ENCODE peak calls at places on chromosomes 11 and 22, in six cellular contexts. D is AG10803, P is midbrain, X is fibroblast of pulmonary artery, R is Ammon's horn, H is HFFc6. G is an unnamed sample.

GRCh38 chr11:83818349-83818748 is 532.2 kb upstream of the CCDC90B start:
- DNase-seq in D (no peak), P (no peak), X (no peak), R (no peak), H (peak), G (no peak)

GRCh38 chr11:83156996-83157754 is at the start of gene PCF11:
- DNase-seq in D (no peak), P (no peak), X (no peak), R (peak), H (no peak), G (no peak)

GRCh38 chr22:42321908-42322561 is 51.6 kb upstream of the TCF20 start:
- DNase-seq in D (no peak), P (no peak), X (peak), R (no peak), H (no peak), G (peak)

GRCh38 chr11:74321487-74322188 is 10.2 kb upstream of the P4HA3 start:
- DNase-seq in D (peak), P (no peak), X (peak), R (peak), H (no peak), G (peak)

GRCh38 chr11:23404225-23405160 is 544.2 kb upstream of the CCDC179 start:
- DNase-seq in D (no peak), P (no peak), X (no peak), R (no peak), H (no peak), G (no peak)

GRCh38 chr11:64601605-64602465 is 10.8 kb downstream of the SLC22A12 start:
- DNase-seq in D (no peak), P (no peak), X (no peak), R (no peak), H (no peak), G (no peak)

GRCh38 chr11:3824714-3825472 is 15.9 kb downstream of the RHOG start:
- DNase-seq in D (no peak), P (peak), X (peak), R (peak), H (no peak), G (no peak)

GRCh38 chr22:21816787-21817496 is 50.5 kb downstream of the MAPK1 start:
- DNase-seq in D (peak), P (no peak), X (peak), R (peak), H (peak), G (no peak)

GRCh38 chr11:66172146-66172545 is 96.3 kb upstream of the RAB1B start:
- DNase-seq in D (peak), P (no peak), X (peak), R (no peak), H (peak), G (no peak)

GRCh38 chr11:57288771-57289579 is 35.8 kb downstream of the TNKS1BP1 start:
- DNase-seq in D (peak), P (no peak), X (peak), R (no peak), H (peak), G (peak)

GRCh38 chr22:17783317-17783716 is 9.0 kb upstream of the BID start:
- DNase-seq in D (no peak), P (no peak), X (no peak), R (peak), H (no peak), G (no peak)

GRCh38 chr11:73414977-73415492 is 38.8 kb downstream of the RELT start:
- DNase-seq in D (peak), P (peak), X (peak), R (peak), H (peak), G (no peak)

GRCh38 chr11:44506375-44507016 is 59.0 kb upstream of the CD82 start:
- DNase-seq in D (no peak), P (no peak), X (no peak), R (no peak), H (no peak), G (no peak)

GRCh38 chr11:47714554-47715081 is 551 bp downstream of the AGBL2 start:
- DNase-seq in D (peak), P (no peak), X (peak), R (no peak), H (no peak), G (peak)

GRCh38 chr22:46006379-46007002 is 29.5 kb upstream of the WNT7B start:
- DNase-seq in D (peak), P (peak), X (peak), R (peak), H (peak), G (peak)

GRCh38 chr22:26553056-26553752 is 36.7 kb downstream of the TPST2 start:
- DNase-seq in D (peak), P (no peak), X (peak), R (no peak), H (peak), G (peak)

GRCh38 chr11:111632798-111633197 is 30.5 kb downstream of the SIK2 start:
- DNase-seq in D (no peak), P (no peak), X (no peak), R (no peak), H (no peak), G (peak)

GRCh38 chr11:44030276-44030932 is 17.4 kb upstream of the ACCSL start:
- DNase-seq in D (peak), P (peak), X (peak), R (no peak), H (peak), G (no peak)

GRCh38 chr22:49726022-49726681 is 101.5 kb downstream of the BRD1 start:
- DNase-seq in D (no peak), P (no peak), X (no peak), R (no peak), H (no peak), G (no peak)

GRCh38 chr22:29225422-29226090 is 19.9 kb downstream of the EMID1 start:
- DNase-seq in D (peak), P (peak), X (peak), R (no peak), H (no peak), G (no peak)

GRCh38 chr22:26722159-26722558 is 64.8 kb downstream of the MIAT start:
- DNase-seq in D (peak), P (no peak), X (no peak), R (no peak), H (peak), G (no peak)

GRCh38 chr22:27329471-27329870 is 472.1 kb downstream of the MN1 start:
- DNase-seq in D (no peak), P (no peak), X (no peak), R (no peak), H (no peak), G (no peak)

GRCh38 chr11:119671561-119672015 is 57.4 kb downstream of the NECTIN1 start:
- DNase-seq in D (peak), P (peak), X (peak), R (peak), H (peak), G (peak)

GRCh38 chr11:47001666-47002285 is 65.2 kb downstream of the CSTPP1 start:
- DNase-seq in D (peak), P (no peak), X (no peak), R (no peak), H (no peak), G (peak)

GRCh38 chr22:32066820-32067219 is 23.8 kb downstream of the SLC5A1 start:
- DNase-seq in D (no peak), P (no peak), X (no peak), R (no peak), H (no peak), G (no peak)